ENCODE peak calls at places on chromosomes 2 and 18, in five cellular contexts. One of them, this sample, is unnamed.

GRCh38 chr2:12261993-12262680 is 454.6 kb upstream of the TRIB2 start:
- DNase-seq in BJ: no peak
- DNase-seq in astrocyte: peak
- DNase-seq in mammary epithelial cell: no peak
- DNase-seq in endodermal cell: no peak
- DNase-seq in this sample: no peak

GRCh38 chr2:101958071-101958470 is 33.7 kb upstream of the IL1R2 start:
- DNase-seq in mammary epithelial cell: peak
- DNase-seq in BJ: no peak
- DNase-seq in endodermal cell: no peak
- DNase-seq in astrocyte: peak
- DNase-seq in this sample: no peak

GRCh38 chr2:128754246-128754724 is 435.6 kb upstream of the HS6ST1 start:
- DNase-seq in BJ: no peak
- DNase-seq in astrocyte: peak
- DNase-seq in mammary epithelial cell: no peak
- DNase-seq in endodermal cell: no peak
- DNase-seq in this sample: peak

GRCh38 chr18:48021273-48021914 is 90.9 kb upstream of the SMAD2 start:
- DNase-seq in endodermal cell: peak
- DNase-seq in mammary epithelial cell: no peak
- DNase-seq in BJ: no peak
- DNase-seq in astrocyte: no peak
- DNase-seq in this sample: no peak

GRCh38 chr2:100822587-100823248 is 2.8 kb downstream of the NPAS2 start:
- DNase-seq in BJ: no peak
- DNase-seq in mammary epithelial cell: peak
- DNase-seq in astrocyte: peak
- DNase-seq in endodermal cell: no peak
- DNase-seq in this sample: no peak

GRCh38 chr2:23698733-23699391 is 228.1 kb downstream of the ATAD2B start:
- DNase-seq in BJ: no peak
- DNase-seq in astrocyte: peak
- DNase-seq in mammary epithelial cell: no peak
- DNase-seq in endodermal cell: peak
- DNase-seq in this sample: no peak

GRCh38 chr2:238811765-238812164 is 36.1 kb upstream of the TWIST2 start:
- DNase-seq in endodermal cell: no peak
- DNase-seq in astrocyte: no peak
- DNase-seq in mammary epithelial cell: no peak
- DNase-seq in BJ: peak
- DNase-seq in this sample: no peak

GRCh38 chr18:41121116-41121826 is 833.8 kb upstream of the PIK3C3 start:
- DNase-seq in mammary epithelial cell: peak
- DNase-seq in BJ: no peak
- DNase-seq in astrocyte: peak
- DNase-seq in endodermal cell: no peak
- DNase-seq in this sample: no peak

GRCh38 chr2:41720298-41720697 is 327.5 kb upstream of the PKDCC start:
- DNase-seq in BJ: no peak
- DNase-seq in endodermal cell: no peak
- DNase-seq in mammary epithelial cell: no peak
- DNase-seq in astrocyte: no peak
- DNase-seq in this sample: no peak

GRCh38 chr2:192126912-192127311 is 67.8 kb downstream of the TMEFF2 start:
- DNase-seq in astrocyte: no peak
- DNase-seq in BJ: no peak
- DNase-seq in mammary epithelial cell: no peak
- DNase-seq in endodermal cell: no peak
- DNase-seq in this sample: no peak

GRCh38 chr2:39696838-39697237 is 31.1 kb downstream of the TMEM178A start:
- DNase-seq in mammary epithelial cell: peak
- DNase-seq in astrocyte: peak
- DNase-seq in endodermal cell: no peak
- DNase-seq in BJ: peak
- DNase-seq in this sample: no peak

GRCh38 chr2:177164131-177164530 is 48.5 kb upstream of the HNRNPA3 start:
- DNase-seq in BJ: no peak
- DNase-seq in endodermal cell: no peak
- DNase-seq in astrocyte: no peak
- DNase-seq in mammary epithelial cell: no peak
- DNase-seq in this sample: no peak

GRCh38 chr18:37551249-37551648 is 14.3 kb downstream of the CELF4 start:
- DNase-seq in endodermal cell: no peak
- DNase-seq in mammary epithelial cell: no peak
- DNase-seq in astrocyte: no peak
- DNase-seq in BJ: no peak
- DNase-seq in this sample: no peak

GRCh38 chr18:5294618-5295230 is 802 bp downstream of the ZBTB14 start:
- DNase-seq in BJ: no peak
- DNase-seq in mammary epithelial cell: peak
- DNase-seq in endodermal cell: peak
- DNase-seq in astrocyte: peak
- DNase-seq in this sample: no peak

GRCh38 chr2:20455076-20455587 is 8.3 kb downstream of the RHOB start:
- DNase-seq in BJ: no peak
- DNase-seq in astrocyte: no peak
- DNase-seq in endodermal cell: peak
- DNase-seq in mammary epithelial cell: no peak
- DNase-seq in this sample: no peak

GRCh38 chr2:20836521-20836920 is 13.6 kb upstream of the LDAH start:
- DNase-seq in endodermal cell: no peak
- DNase-seq in mammary epithelial cell: no peak
- DNase-seq in astrocyte: no peak
- DNase-seq in BJ: no peak
- DNase-seq in this sample: no peak

GRCh38 chr2:128447538-128447885 is 128.8 kb upstream of the HS6ST1 start:
- DNase-seq in endodermal cell: no peak
- DNase-seq in astrocyte: no peak
- DNase-seq in mammary epithelial cell: no peak
- DNase-seq in BJ: no peak
- DNase-seq in this sample: no peak

GRCh38 chr2:190843874-190844699 is 36.5 kb upstream of the GLS start:
- DNase-seq in endodermal cell: no peak
- DNase-seq in BJ: no peak
- DNase-seq in astrocyte: peak
- DNase-seq in mammary epithelial cell: peak
- DNase-seq in this sample: no peak

GRCh38 chr2:40760071-40760666 is 308.3 kb upstream of the SLC8A1 start:
- DNase-seq in mammary epithelial cell: peak
- DNase-seq in BJ: no peak
- DNase-seq in endodermal cell: peak
- DNase-seq in astrocyte: peak
- DNase-seq in this sample: no peak

GRCh38 chr2:30249354-30249753 is 18.0 kb downstream of the LBH start:
- DNase-seq in endodermal cell: no peak
- DNase-seq in mammary epithelial cell: no peak
- DNase-seq in astrocyte: no peak
- DNase-seq in BJ: no peak
- DNase-seq in this sample: no peak

GRCh38 chr2:7572460-7572859 is 655.2 kb downstream of the RNF144A start:
- DNase-seq in BJ: no peak
- DNase-seq in astrocyte: no peak
- DNase-seq in endodermal cell: peak
- DNase-seq in mammary epithelial cell: no peak
- DNase-seq in this sample: no peak

GRCh38 chr2:32758232-32758631 is 130.4 kb downstream of the TTC27 start:
- DNase-seq in BJ: no peak
- DNase-seq in astrocyte: no peak
- DNase-seq in mammary epithelial cell: no peak
- DNase-seq in endodermal cell: no peak
- DNase-seq in this sample: no peak

GRCh38 chr2:159064446-159065301 is 96.2 kb downstream of the TANC1 start:
- DNase-seq in mammary epithelial cell: peak
- DNase-seq in endodermal cell: peak
- DNase-seq in astrocyte: peak
- DNase-seq in BJ: no peak
- DNase-seq in this sample: no peak

GRCh38 chr18:79531386-79531785 is 135.7 kb downstream of the NFATC1 start:
- DNase-seq in endodermal cell: no peak
- DNase-seq in BJ: no peak
- DNase-seq in astrocyte: no peak
- DNase-seq in mammary epithelial cell: no peak
- DNase-seq in this sample: no peak

GRCh38 chr2:217902281-217903141 is 100.3 kb downstream of the TNS1 start:
- DNase-seq in endodermal cell: no peak
- DNase-seq in astrocyte: peak
- DNase-seq in BJ: no peak
- DNase-seq in mammary epithelial cell: peak
- DNase-seq in this sample: no peak

GRCh38 chr2:231146656-231147055 is 21.8 kb upstream of the HTR2B start:
- DNase-seq in endodermal cell: no peak
- DNase-seq in BJ: peak
- DNase-seq in mammary epithelial cell: no peak
- DNase-seq in astrocyte: no peak
- DNase-seq in this sample: no peak

GRCh38 chr2:96103906-96104861 is 12.2 kb downstream of the ADRA2B start:
- DNase-seq in BJ: no peak
- DNase-seq in mammary epithelial cell: no peak
- DNase-seq in astrocyte: no peak
- DNase-seq in endodermal cell: peak
- DNase-seq in this sample: no peak

GRCh38 chr2:11680181-11680900 is 10.3 kb upstream of the NTSR2 start:
- DNase-seq in mammary epithelial cell: no peak
- DNase-seq in BJ: no peak
- DNase-seq in astrocyte: no peak
- DNase-seq in endodermal cell: peak
- DNase-seq in this sample: no peak

GRCh38 chr18:4096501-4096900 is 358.6 kb downstream of the DLGAP1 start:
- DNase-seq in BJ: no peak
- DNase-seq in mammary epithelial cell: peak
- DNase-seq in astrocyte: peak
- DNase-seq in endodermal cell: no peak
- DNase-seq in this sample: no peak

GRCh38 chr2:45237850-45238542 is 228.7 kb upstream of the SIX2 start:
- DNase-seq in mammary epithelial cell: peak
- DNase-seq in endodermal cell: no peak
- DNase-seq in astrocyte: peak
- DNase-seq in BJ: peak
- DNase-seq in this sample: no peak

DNA sequence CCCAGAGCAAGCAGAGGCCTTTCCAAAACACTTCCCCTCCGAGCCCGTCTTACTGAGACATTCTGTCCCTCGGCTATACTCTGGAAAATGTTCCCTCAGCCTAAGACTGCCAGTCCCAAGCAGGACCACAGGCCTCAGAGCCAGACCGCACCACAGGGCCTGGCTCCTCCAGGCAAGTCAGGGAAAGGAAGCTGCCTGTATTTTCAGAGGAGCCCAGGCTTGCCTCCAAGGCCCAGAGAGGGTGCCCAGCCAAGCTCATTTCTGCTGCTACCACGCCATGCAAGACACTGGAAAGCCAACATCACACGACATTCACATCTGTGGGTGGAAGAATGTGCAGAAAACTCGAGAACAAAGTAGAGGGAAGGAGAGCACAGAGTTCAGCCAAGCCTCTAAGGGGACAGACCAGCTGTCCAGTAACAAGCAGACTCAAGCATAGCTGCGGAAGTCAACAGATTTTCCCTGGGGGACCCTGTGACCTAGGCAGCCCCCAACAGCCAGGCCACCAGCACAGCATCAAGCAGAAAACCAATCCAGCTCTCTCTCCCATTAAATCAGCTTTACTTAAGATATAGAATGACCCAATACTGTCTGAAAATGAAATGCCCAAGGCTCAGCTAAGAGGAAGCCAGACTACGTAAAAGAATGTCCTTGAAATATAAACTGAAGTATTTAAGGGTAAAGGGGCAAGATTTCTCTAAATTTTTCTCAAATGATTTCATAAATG is 123.9 kb downstream of the ZFP36L2 start:
- DNase-seq in endodermal cell: peak
- DNase-seq in astrocyte: no peak
- DNase-seq in BJ: no peak
- DNase-seq in mammary epithelial cell: no peak
- DNase-seq in this sample: no peak
- H3K4me3 ChIP-seq in endodermal cell: no peak
- H3K4me3 ChIP-seq in astrocyte: no peak
- H3K4me3 ChIP-seq in BJ: no peak
- H3K4me3 ChIP-seq in mammary epithelial cell: no peak
- H3K4me3 ChIP-seq in this sample: no peak

DNA sequence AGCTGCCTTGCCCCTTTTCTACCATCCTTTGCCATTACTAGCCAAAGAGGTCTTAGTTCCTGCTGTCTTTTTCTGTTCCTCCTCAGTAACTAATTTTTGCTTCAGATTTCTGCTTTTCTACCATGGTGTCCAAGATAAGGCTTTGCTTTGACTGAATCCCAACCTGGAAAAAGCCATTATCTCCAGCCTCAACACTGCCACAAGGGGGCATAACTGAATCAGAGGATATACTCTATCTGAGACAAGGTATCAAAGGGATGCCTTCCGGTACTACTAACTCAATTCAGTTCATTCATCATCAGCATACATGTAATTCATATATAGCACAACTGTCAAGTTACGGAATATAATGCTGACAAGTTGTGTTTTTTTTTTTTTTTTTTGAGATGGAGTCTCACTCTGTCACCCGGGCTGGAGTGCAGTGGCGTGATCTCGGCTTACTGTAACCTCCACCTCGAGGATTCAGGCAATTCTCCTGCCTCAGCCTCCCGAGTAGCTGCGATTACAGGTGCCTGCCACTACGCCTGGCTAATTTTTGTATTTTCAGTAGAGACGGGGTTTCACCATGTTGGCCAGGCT is 11.4 kb downstream of the OSGEPL1 start:
- DNase-seq in astrocyte: no peak
- DNase-seq in BJ: no peak
- DNase-seq in mammary epithelial cell: peak
- DNase-seq in endodermal cell: peak
- DNase-seq in this sample: no peak
- TF ChIP-seq CTCF in astrocyte: peak
- TF ChIP-seq CTCF in BJ: peak
- TF ChIP-seq CTCF in mammary epithelial cell: peak
- TF ChIP-seq CTCF in endodermal cell: peak
- TF ChIP-seq CTCF in this sample: peak

GRCh38 chr18:10838594-10838993 is 310.8 kb downstream of the PIEZO2 start:
- DNase-seq in endodermal cell: no peak
- DNase-seq in astrocyte: no peak
- DNase-seq in mammary epithelial cell: no peak
- DNase-seq in BJ: no peak
- DNase-seq in this sample: no peak

GRCh38 chr18:10842821-10843220 is 306.5 kb downstream of the PIEZO2 start:
- DNase-seq in mammary epithelial cell: no peak
- DNase-seq in endodermal cell: no peak
- DNase-seq in BJ: no peak
- DNase-seq in astrocyte: no peak
- DNase-seq in this sample: no peak

GRCh38 chr18:10839401-10839800 is 310.0 kb downstream of the PIEZO2 start:
- DNase-seq in astrocyte: no peak
- DNase-seq in mammary epithelial cell: no peak
- DNase-seq in BJ: no peak
- DNase-seq in endodermal cell: no peak
- DNase-seq in this sample: no peak

GRCh38 chr18:10841203-10841602 is 308.2 kb downstream of the PIEZO2 start:
- DNase-seq in endodermal cell: no peak
- DNase-seq in astrocyte: no peak
- DNase-seq in mammary epithelial cell: no peak
- DNase-seq in BJ: no peak
- DNase-seq in this sample: no peak

GRCh38 chr18:10840768-10841167 is 308.6 kb downstream of the PIEZO2 start:
- DNase-seq in endodermal cell: no peak
- DNase-seq in mammary epithelial cell: no peak
- DNase-seq in BJ: no peak
- DNase-seq in astrocyte: no peak
- DNase-seq in this sample: no peak
- H3K4me3 ChIP-seq in endodermal cell: no peak
- H3K4me3 ChIP-seq in mammary epithelial cell: no peak
- H3K4me3 ChIP-seq in BJ: no peak
- H3K4me3 ChIP-seq in astrocyte: no peak
- H3K4me3 ChIP-seq in this sample: no peak

GRCh38 chr2:194819367-194819766 is 837.7 kb upstream of the SLC39A10 start:
- DNase-seq in astrocyte: no peak
- DNase-seq in BJ: no peak
- DNase-seq in mammary epithelial cell: peak
- DNase-seq in endodermal cell: no peak
- DNase-seq in this sample: no peak
- TF ChIP-seq CTCF in astrocyte: no peak
- TF ChIP-seq CTCF in BJ: no peak
- TF ChIP-seq CTCF in mammary epithelial cell: peak
- TF ChIP-seq CTCF in endodermal cell: peak
- TF ChIP-seq CTCF in this sample: no peak

This sample was measured in GM12864.